ENCODE peak calls at places on chromosomes 3 and 15, in six cellular contexts. One of them, this sample, is unnamed.

GRCh38 chr3:43958005-43958770 is 267.4 kb downstream of the ABHD5 start:
- DNase-seq in IMR-90: no peak
- DNase-seq in cardiac muscle cell: no peak
- DNase-seq in mucosa of descending colon: no peak
- DNase-seq in AG04450: no peak
- DNase-seq in Jurkat, Clone E6-1: no peak
- DNase-seq in this sample: no peak

GRCh38 chr3:112437146-112438022 is 61.9 kb downstream of the BTLA start:
- DNase-seq in cardiac muscle cell: no peak
- DNase-seq in mucosa of descending colon: no peak
- DNase-seq in IMR-90: peak; percentile 58
- DNase-seq in AG04450: peak; percentile 8
- DNase-seq in Jurkat, Clone E6-1: peak; percentile 29
- DNase-seq in this sample: peak; percentile 17

GRCh38 chr15:52415628-52416027 is 113.1 kb downstream of the MYO5A start:
- DNase-seq in cardiac muscle cell: no peak
- DNase-seq in mucosa of descending colon: no peak
- DNase-seq in IMR-90: no peak
- DNase-seq in Jurkat, Clone E6-1: no peak
- DNase-seq in AG04450: no peak
- DNase-seq in this sample: no peak

GRCh38 chr3:159263750-159264561 is 462.1 kb downstream of the MFSD1 start:
- DNase-seq in Jurkat, Clone E6-1: peak; percentile 29
- DNase-seq in cardiac muscle cell: peak; percentile 57
- DNase-seq in AG04450: no peak
- DNase-seq in mucosa of descending colon: peak; percentile 44
- DNase-seq in IMR-90: peak; percentile 46
- DNase-seq in this sample: no peak

GRCh38 chr3:156516284-156516683 is 38.6 kb downstream of the SSR3 start:
- DNase-seq in Jurkat, Clone E6-1: no peak
- DNase-seq in mucosa of descending colon: no peak
- DNase-seq in cardiac muscle cell: peak; percentile 41
- DNase-seq in AG04450: no peak
- DNase-seq in IMR-90: no peak
- DNase-seq in this sample: no peak

GRCh38 chr3:15812183-15812582 is 14.4 kb upstream of the ANKRD28 start:
- DNase-seq in cardiac muscle cell: no peak
- DNase-seq in IMR-90: peak; percentile 36
- DNase-seq in Jurkat, Clone E6-1: no peak
- DNase-seq in AG04450: no peak
- DNase-seq in mucosa of descending colon: no peak
- DNase-seq in this sample: no peak

GRCh38 chr15:57550640-57551039 is 41.1 kb upstream of the MYZAP start:
- DNase-seq in mucosa of descending colon: peak; percentile 81
- DNase-seq in cardiac muscle cell: no peak
- DNase-seq in Jurkat, Clone E6-1: no peak
- DNase-seq in AG04450: no peak
- DNase-seq in IMR-90: no peak
- DNase-seq in this sample: no peak

GRCh38 chr3:156626104-156626503 is 48.3 kb upstream of the TIPARP start:
- DNase-seq in IMR-90: no peak
- DNase-seq in cardiac muscle cell: no peak
- DNase-seq in mucosa of descending colon: peak; percentile 29
- DNase-seq in Jurkat, Clone E6-1: peak; percentile 8
- DNase-seq in AG04450: no peak
- DNase-seq in this sample: no peak

GRCh38 chr3:111954228-111954990 is 24.4 kb upstream of the ABHD10 start:
- DNase-seq in mucosa of descending colon: no peak
- DNase-seq in cardiac muscle cell: no peak
- DNase-seq in IMR-90: peak; percentile 11
- DNase-seq in Jurkat, Clone E6-1: no peak
- DNase-seq in AG04450: no peak
- DNase-seq in this sample: no peak

GRCh38 chr3:151445283-151446001 is 15.4 kb downstream of the IGSF10 start:
- DNase-seq in AG04450: no peak
- DNase-seq in cardiac muscle cell: no peak
- DNase-seq in Jurkat, Clone E6-1: no peak
- DNase-seq in mucosa of descending colon: no peak
- DNase-seq in IMR-90: peak; percentile 61
- DNase-seq in this sample: peak; percentile 71

GRCh38 chr3:2495746-2496145 is 397.1 kb downstream of the CNTN4 start:
- DNase-seq in cardiac muscle cell: no peak
- DNase-seq in Jurkat, Clone E6-1: no peak
- DNase-seq in IMR-90: no peak
- DNase-seq in AG04450: no peak
- DNase-seq in mucosa of descending colon: no peak
- DNase-seq in this sample: no peak

GRCh38 chr3:73365756-73366397 is 258.9 kb downstream of the PDZRN3 start:
- DNase-seq in mucosa of descending colon: peak; percentile 26
- DNase-seq in IMR-90: peak; percentile 71
- DNase-seq in AG04450: peak; percentile 29
- DNase-seq in Jurkat, Clone E6-1: no peak
- DNase-seq in cardiac muscle cell: no peak
- DNase-seq in this sample: peak; percentile 41

GRCh38 chr3:185084883-185085282 is 68.0 kb downstream of the C3orf70 start:
- DNase-seq in AG04450: peak; percentile 11
- DNase-seq in mucosa of descending colon: no peak
- DNase-seq in cardiac muscle cell: no peak
- DNase-seq in Jurkat, Clone E6-1: no peak
- DNase-seq in IMR-90: peak; percentile 77
- DNase-seq in this sample: peak; percentile 25

GRCh38 chr15:49844390-49844789 is 223.5 kb downstream of the DTWD1 start:
- DNase-seq in cardiac muscle cell: no peak
- DNase-seq in mucosa of descending colon: peak; percentile 84
- DNase-seq in AG04450: no peak
- DNase-seq in Jurkat, Clone E6-1: no peak
- DNase-seq in IMR-90: no peak
- DNase-seq in this sample: no peak

GRCh38 chr15:30877070-30877469 is 26.6 kb upstream of the FAN1 start:
- DNase-seq in Jurkat, Clone E6-1: no peak
- DNase-seq in IMR-90: no peak
- DNase-seq in cardiac muscle cell: no peak
- DNase-seq in AG04450: no peak
- DNase-seq in mucosa of descending colon: peak; percentile 16
- DNase-seq in this sample: no peak

GRCh38 chr15:59294574-59294960 is 78.1 kb downstream of the MYO1E start:
- DNase-seq in IMR-90: no peak
- DNase-seq in cardiac muscle cell: no peak
- DNase-seq in AG04450: no peak
- DNase-seq in Jurkat, Clone E6-1: no peak
- DNase-seq in mucosa of descending colon: no peak
- DNase-seq in this sample: no peak

GRCh38 chr3:97138914-97139541 is 324.6 kb downstream of the EPHA6 start:
- DNase-seq in cardiac muscle cell: no peak
- DNase-seq in AG04450: no peak
- DNase-seq in IMR-90: no peak
- DNase-seq in mucosa of descending colon: no peak
- DNase-seq in Jurkat, Clone E6-1: peak; percentile 14
- DNase-seq in this sample: no peak

DNA sequence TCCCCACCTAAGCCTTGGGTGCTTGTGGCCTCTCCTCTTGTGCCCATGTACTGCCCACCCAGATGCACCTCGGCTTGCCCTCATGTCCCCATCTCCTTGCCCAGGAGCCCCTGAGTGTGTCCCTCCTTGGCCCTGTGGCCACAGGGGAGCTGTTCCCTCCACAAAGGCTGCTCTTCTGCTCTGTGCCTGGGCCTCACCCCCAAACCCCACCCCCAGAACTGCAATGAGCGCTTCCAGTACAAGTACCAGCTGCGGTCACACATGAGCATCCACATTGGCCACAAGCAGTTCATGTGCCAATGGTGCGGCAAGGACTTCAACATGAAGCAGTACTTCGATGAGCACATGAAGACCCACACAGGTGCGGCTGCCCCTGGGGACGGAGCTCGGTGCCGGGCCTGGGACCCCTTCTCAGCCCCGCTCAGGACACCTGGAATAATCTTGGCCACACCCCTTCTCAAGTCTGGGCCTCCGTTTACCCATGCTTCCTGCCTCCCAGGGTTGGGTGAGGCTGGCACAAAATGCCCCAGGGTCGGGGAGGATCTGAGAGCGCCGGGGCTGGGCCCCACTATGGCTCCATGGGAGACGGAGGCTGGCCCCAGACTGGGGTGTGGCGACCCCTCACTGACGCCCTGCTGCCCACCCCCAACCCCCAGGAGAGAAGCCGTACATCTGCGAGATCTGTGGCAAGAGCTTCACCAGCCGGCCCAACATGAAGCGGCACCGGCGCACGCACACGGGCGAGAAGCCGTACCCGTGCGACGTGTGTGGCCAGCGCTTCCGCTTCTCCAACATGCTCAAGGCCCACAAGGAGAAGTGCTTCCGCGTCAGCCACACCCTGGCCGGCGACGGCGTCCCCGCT is 10.3 kb downstream of the ZBTB47 start:
- DNase-seq in IMR-90: no peak
- DNase-seq in Jurkat, Clone E6-1: no peak
- DNase-seq in AG04450: no peak
- DNase-seq in cardiac muscle cell: no peak
- DNase-seq in mucosa of descending colon: no peak
- DNase-seq in this sample: no peak
- H3K4me3 ChIP-seq in IMR-90: no peak overlapping the region
- H3K4me3 ChIP-seq in Jurkat, Clone E6-1: no peak overlapping the region
- H3K4me3 ChIP-seq in AG04450: no peak overlapping the region
- H3K4me3 ChIP-seq in cardiac muscle cell: no peak overlapping the region
- H3K4me3 ChIP-seq in mucosa of descending colon: no peak overlapping the region
- H3K4me3 ChIP-seq in this sample: no peak overlapping the region

DNA sequence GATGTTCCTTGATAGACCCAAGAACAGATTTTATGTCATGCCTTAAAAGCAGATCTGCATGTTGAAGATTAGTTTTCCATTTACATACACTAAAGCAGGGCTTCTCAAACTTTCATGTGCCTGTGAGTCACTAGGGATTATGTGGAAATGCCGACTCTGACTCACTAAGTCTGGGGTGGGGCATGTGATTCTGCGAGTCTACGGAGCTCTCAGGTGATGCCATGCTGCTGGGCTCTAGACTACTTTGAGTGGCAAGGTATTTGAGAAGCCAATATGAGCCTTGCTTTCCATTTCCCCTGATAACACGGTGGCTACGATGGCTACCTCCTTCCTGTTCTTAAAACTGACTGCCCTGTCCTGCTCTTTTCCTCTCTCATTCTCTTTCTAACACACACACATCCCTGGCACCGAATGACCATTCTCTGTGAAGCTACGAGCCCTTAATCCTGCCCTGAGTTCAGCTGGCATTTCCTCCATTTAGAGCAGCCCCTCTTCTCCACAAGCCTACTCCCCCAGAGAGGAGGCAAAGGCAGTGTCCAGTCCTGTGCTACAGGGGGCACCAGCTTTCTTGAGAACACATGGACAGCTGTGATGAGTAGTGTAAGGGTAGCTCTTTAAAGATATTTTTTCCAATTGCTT is 39.7 kb upstream of the PYGO1 start:
- DNase-seq in mucosa of descending colon: no peak
- DNase-seq in Jurkat, Clone E6-1: no peak
- DNase-seq in IMR-90: peak; percentile 95
- DNase-seq in AG04450: peak; percentile 74
- DNase-seq in cardiac muscle cell: no peak
- DNase-seq in this sample: peak; percentile 69
- H3K4me3 ChIP-seq in mucosa of descending colon: no peak overlapping the region
- H3K4me3 ChIP-seq in Jurkat, Clone E6-1: no peak overlapping the region
- H3K4me3 ChIP-seq in IMR-90: no peak overlapping the region
- H3K4me3 ChIP-seq in AG04450: no peak overlapping the region
- H3K4me3 ChIP-seq in cardiac muscle cell: no peak overlapping the region
- H3K4me3 ChIP-seq in this sample: no peak overlapping the region

GRCh38 chr3:101852983-101853382 is 3.7 kb downstream of the NFKBIZ start:
- DNase-seq in Jurkat, Clone E6-1: no peak
- DNase-seq in cardiac muscle cell: no peak
- DNase-seq in IMR-90: no peak
- DNase-seq in mucosa of descending colon: no peak
- DNase-seq in AG04450: no peak
- DNase-seq in this sample: no peak

GRCh38 chr3:101853465-101853864 is 4.2 kb downstream of the NFKBIZ start:
- DNase-seq in Jurkat, Clone E6-1: no peak
- DNase-seq in IMR-90: no peak
- DNase-seq in cardiac muscle cell: no peak
- DNase-seq in mucosa of descending colon: no peak
- DNase-seq in AG04450: no peak
- DNase-seq in this sample: no peak

GRCh38 chr3:101854608-101855304 is 5.4 kb downstream of the NFKBIZ start:
- DNase-seq in mucosa of descending colon: peak; percentile 49
- DNase-seq in Jurkat, Clone E6-1: no peak
- DNase-seq in AG04450: no peak
- DNase-seq in cardiac muscle cell: no peak
- DNase-seq in IMR-90: no peak
- DNase-seq in this sample: no peak

GRCh38 chr3:101852315-101852714 is 3.0 kb downstream of the NFKBIZ start:
- DNase-seq in cardiac muscle cell: no peak
- DNase-seq in IMR-90: no peak
- DNase-seq in mucosa of descending colon: no peak
- DNase-seq in AG04450: no peak
- DNase-seq in Jurkat, Clone E6-1: no peak
- DNase-seq in this sample: no peak

DNA sequence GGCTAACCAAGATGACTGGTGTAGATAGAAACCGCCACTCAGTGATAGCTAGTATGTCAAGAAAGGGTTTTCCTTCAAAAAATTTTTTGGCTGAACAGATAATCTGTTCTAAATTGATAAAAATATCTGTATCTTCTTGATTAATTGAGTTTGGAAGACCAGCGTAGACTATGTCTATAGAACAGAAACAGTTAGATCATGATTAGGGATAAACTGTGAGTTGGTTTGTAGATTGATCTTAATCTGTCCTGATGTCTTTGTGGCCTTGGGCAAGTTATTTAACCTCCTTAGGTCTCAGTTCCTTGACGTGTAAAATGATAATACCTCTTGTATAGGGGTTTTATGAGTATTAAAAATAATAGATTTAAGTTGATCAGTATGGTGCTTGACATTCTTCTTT is 4.7 kb downstream of the NFKBIZ start:
- DNase-seq in IMR-90: no peak
- DNase-seq in mucosa of descending colon: no peak
- DNase-seq in AG04450: no peak
- DNase-seq in Jurkat, Clone E6-1: no peak
- DNase-seq in cardiac muscle cell: no peak
- DNase-seq in this sample: no peak
- H3K4me3 ChIP-seq in IMR-90: no peak overlapping the region
- H3K4me3 ChIP-seq in mucosa of descending colon: no peak overlapping the region
- H3K4me3 ChIP-seq in AG04450: no peak overlapping the region
- H3K4me3 ChIP-seq in Jurkat, Clone E6-1: no peak overlapping the region
- H3K4me3 ChIP-seq in cardiac muscle cell: no peak overlapping the region
- H3K4me3 ChIP-seq in this sample: no peak overlapping the region

GRCh38 chr3:12845790-12846189 is 4.4 kb upstream of the RPL32 start:
- DNase-seq in cardiac muscle cell: no peak
- DNase-seq in Jurkat, Clone E6-1: no peak
- DNase-seq in IMR-90: no peak
- DNase-seq in mucosa of descending colon: no peak
- DNase-seq in AG04450: no peak
- DNase-seq in this sample: no peak

GRCh38 chr3:12840591-12841084 is 727 bp downstream of the RPL32 start:
- DNase-seq in Jurkat, Clone E6-1: no peak
- DNase-seq in IMR-90: no peak
- DNase-seq in mucosa of descending colon: peak; percentile 19
- DNase-seq in cardiac muscle cell: no peak
- DNase-seq in AG04450: no peak
- DNase-seq in this sample: no peak

GRCh38 chr3:12841970-12842328 is 584 bp upstream of the RPL32 start:
- DNase-seq in Jurkat, Clone E6-1: no peak
- DNase-seq in IMR-90: no peak
- DNase-seq in mucosa of descending colon: no peak
- DNase-seq in cardiac muscle cell: no peak
- DNase-seq in AG04450: no peak
- DNase-seq in this sample: no peak

GRCh38 chr3:12841085-12841969 is at the start of gene RPL32:
- DNase-seq in cardiac muscle cell: peak; percentile 96
- DNase-seq in IMR-90: peak; percentile 96
- DNase-seq in mucosa of descending colon: peak; percentile 91
- DNase-seq in Jurkat, Clone E6-1: peak; percentile 96
- DNase-seq in AG04450: peak; percentile 93
- DNase-seq in this sample: peak; percentile 83

GRCh38 chr3:12842469-12842868 is 1.1 kb upstream of the RPL32 start:
- DNase-seq in Jurkat, Clone E6-1: no peak
- DNase-seq in cardiac muscle cell: no peak
- DNase-seq in IMR-90: no peak
- DNase-seq in mucosa of descending colon: no peak
- DNase-seq in AG04450: no peak
- DNase-seq in this sample: no peak
- H3K4me3 ChIP-seq in Jurkat, Clone E6-1: no peak overlapping the region
- H3K4me3 ChIP-seq in cardiac muscle cell: no peak overlapping the region
- H3K4me3 ChIP-seq in IMR-90: no peak overlapping the region
- H3K4me3 ChIP-seq in mucosa of descending colon: no peak overlapping the region
- H3K4me3 ChIP-seq in AG04450: no peak overlapping the region
- H3K4me3 ChIP-seq in this sample: no peak overlapping the region

This sample was measured in skeletal muscle cell.